ENCODE peak calls at places on chromosome 18, in ten cellular contexts. D is left lung; E is putamen; L is stimulated activated CD4-positive, alpha-beta T cell treated with anti-CD3 and anti-CD28 coated beads, Interleukin-15, amount 100 ng/mL, for 1 hour; M is T follicular helper cell; Z is sigmoid colon; J is lung microvascular endothelial cell; F is mucosa of gallbladder; G is HTR-8/SVneo; B is HCT116. P is an unnamed sample.

GRCh38 chr18:57816208-57816999 is 13.3 kb upstream of the ATP8B1 start:
- DNase-seq in J (no peak), F (no peak), E (no peak), M (no peak), B (no peak), G (no peak), L (no peak), D (no peak), Z (no peak), P (no peak)

GRCh38 chr18:58370662-58371061 is 258.2 kb downstream of the ALPK2 start:
- DNase-seq in Z (no peak), B (no peak), J (peak), L (no peak), F (no peak), G (no peak), E (no peak), M (no peak), D (no peak), P (no peak)

GRCh38 chr18:31581498-31582197 is 10.0 kb upstream of the TTR start:
- DNase-seq in D (no peak), G (peak), J (peak), Z (no peak), M (no peak), L (no peak), B (no peak), F (peak), E (no peak), P (no peak)

GRCh38 chr18:67599277-67599676 is 82.8 kb upstream of the DSEL start:
- DNase-seq in J (peak), M (no peak), G (peak), F (no peak), E (peak), Z (no peak), B (no peak), L (no peak), D (no peak), P (no peak)

GRCh38 chr18:74146756-74147155 is 878 bp downstream of the FBXO15 start:
- DNase-seq in G (no peak), E (no peak), F (no peak), L (no peak), J (no peak), B (no peak), Z (no peak), D (no peak), M (no peak), P (no peak)

GRCh38 chr18:13036622-13037320 is 45.6 kb downstream of the CEP192 start:
- DNase-seq in L (no peak), F (no peak), G (no peak), D (no peak), B (no peak), J (no peak), E (no peak), M (no peak), Z (no peak), P (no peak)

GRCh38 chr18:3526421-3527354 is 76.7 kb downstream of the TGIF1 start:
- DNase-seq in L (no peak), G (no peak), B (no peak), M (no peak), E (peak), F (no peak), D (no peak), Z (no peak), J (no peak), P (peak)

GRCh38 chr18:48929951-48930713 is 20.6 kb downstream of the SMAD7 start:
- DNase-seq in J (no peak), E (no peak), D (no peak), Z (peak), L (no peak), G (peak), M (no peak), F (peak), B (no peak), P (no peak)

GRCh38 chr18:63155910-63156773 is 163.4 kb downstream of the BCL2 start:
- DNase-seq in J (no peak), D (no peak), Z (no peak), F (no peak), M (no peak), B (no peak), L (no peak), G (no peak), E (no peak), P (no peak)

GRCh38 chr18:1056404-1056803 is 151.7 kb downstream of the ADCYAP1 start:
- DNase-seq in L (no peak), M (no peak), G (no peak), E (no peak), F (no peak), B (no peak), J (no peak), D (no peak), Z (no peak), P (no peak)

GRCh38 chr18:963276-963675 is 58.6 kb downstream of the ADCYAP1 start:
- DNase-seq in G (no peak), B (no peak), E (no peak), F (no peak), J (no peak), L (no peak), M (no peak), Z (no peak), D (no peak), P (no peak)

GRCh38 chr18:22639026-22639463 is 221.3 kb upstream of the CTAGE1 start:
- DNase-seq in E (no peak), G (peak), B (no peak), F (no peak), L (no peak), M (no peak), J (peak), D (no peak), Z (no peak), P (no peak)

GRCh38 chr18:23872701-23873550 is 141.6 kb upstream of the TTC39C start:
- DNase-seq in Z (no peak), F (peak), D (no peak), M (peak), E (no peak), J (no peak), G (no peak), B (peak), L (peak), P (no peak)

GRCh38 chr18:36153203-36153602 is 23.5 kb downstream of the ELP2 start:
- DNase-seq in L (no peak), E (no peak), D (no peak), J (no peak), G (no peak), M (no peak), F (no peak), B (no peak), Z (no peak), P (no peak)

GRCh38 chr18:46158498-46158897 is 54.3 kb downstream of the HAUS1 start:
- DNase-seq in B (no peak), D (no peak), Z (no peak), M (no peak), F (no peak), L (no peak), J (no peak), G (no peak), E (no peak), P (no peak)

GRCh38 chr18:59767732-59768131 is 70.5 kb upstream of the CCBE1 start:
- DNase-seq in Z (no peak), M (no peak), B (no peak), D (no peak), J (no peak), G (no peak), E (no peak), L (no peak), F (no peak), P (no peak)

GRCh38 chr18:41899535-41899934 is 55.5 kb upstream of the PIK3C3 start:
- DNase-seq in M (no peak), B (no peak), G (peak), D (no peak), J (no peak), F (no peak), Z (no peak), E (no peak), L (no peak), P (no peak)

GRCh38 chr18:44754567-44754966 is 73.9 kb downstream of the SETBP1 start:
- DNase-seq in B (no peak), L (no peak), E (no peak), M (no peak), J (no peak), G (no peak), Z (no peak), F (no peak), D (no peak), P (no peak)

GRCh38 chr18:35282353-35282752 is 7.7 kb downstream of the ZSCAN30 start:
- DNase-seq in L (no peak), G (peak), M (no peak), J (peak), B (no peak), D (no peak), E (no peak), F (no peak), Z (no peak), P (no peak)

GRCh38 chr18:45637546-45638327 is 22.5 kb downstream of the SLC14A2 start:
- DNase-seq in E (no peak), D (no peak), L (no peak), Z (no peak), F (no peak), M (no peak), B (no peak), J (no peak), G (no peak), P (no peak)

GRCh38 chr18:11324956-11325873 is 175.8 kb upstream of the PIEZO2 start:
- DNase-seq in L (no peak), G (peak), E (no peak), D (no peak), F (no peak), B (no peak), Z (no peak), M (no peak), J (no peak), P (no peak)

GRCh38 chr18:63131106-63131943 is 188.2 kb downstream of the BCL2 start:
- DNase-seq in F (peak), L (no peak), D (no peak), M (peak), G (peak), E (peak), B (no peak), J (peak), Z (peak), P (peak)

GRCh38 chr18:24398515-24398914 is 891 bp upstream of the OSBPL1A start:
- DNase-seq in J (no peak), L (no peak), F (no peak), B (peak), E (no peak), Z (no peak), G (no peak), D (no peak), M (no peak), P (no peak)

GRCh38 chr18:44518666-44519065 is 162.0 kb upstream of the SETBP1 start:
- DNase-seq in L (no peak), M (no peak), D (no peak), F (no peak), Z (no peak), J (peak), E (no peak), B (no peak), G (no peak), P (no peak)

GRCh38 chr18:61702007-61702406 is 190.8 kb downstream of the RNF152 start:
- DNase-seq in F (no peak), G (no peak), E (no peak), B (no peak), J (peak), Z (no peak), M (no peak), D (no peak), L (no peak), P (no peak)

GRCh38 chr18:46563317-46563716 is 93.7 kb downstream of the LOXHD1 start:
- DNase-seq in E (no peak), F (no peak), Z (no peak), J (no peak), G (no peak), M (no peak), D (no peak), B (no peak), L (no peak), P (no peak)

GRCh38 chr18:10482985-10483949 is 28.8 kb downstream of the APCDD1 start:
- DNase-seq in B (no peak), F (peak), D (no peak), G (no peak), E (peak), J (no peak), Z (no peak), M (no peak), L (no peak), P (peak)

GRCh38 chr18:7545734-7546133 is 21.4 kb upstream of the PTPRM start:
- DNase-seq in F (no peak), G (no peak), Z (no peak), E (no peak), L (no peak), M (no peak), B (no peak), J (no peak), D (no peak), P (no peak)

GRCh38 chr18:54100920-54101319 is 123.5 kb downstream of the MBD2 start:
- DNase-seq in L (no peak), F (no peak), D (no peak), E (no peak), Z (no peak), J (no peak), G (no peak), B (no peak), M (no peak), P (no peak)

GRCh38 chr18:59779979-59780378 is 82.8 kb upstream of the CCBE1 start:
- DNase-seq in Z (no peak), M (no peak), G (peak), L (no peak), F (no peak), D (no peak), J (no peak), E (no peak), B (no peak), P (no peak)

GRCh38 chr18:67612281-67612680 is 95.8 kb upstream of the DSEL start:
- DNase-seq in G (no peak), J (no peak), L (no peak), Z (no peak), B (no peak), F (no peak), D (no peak), E (no peak), M (no peak), P (no peak)

GRCh38 chr18:2729757-2730156 is 74.2 kb downstream of the SMCHD1 start:
- DNase-seq in B (no peak), F (no peak), Z (no peak), J (no peak), E (no peak), M (no peak), G (no peak), L (no peak), D (no peak), P (no peak)

GRCh38 chr18:68948622-68949021 is 150.7 kb downstream of the CCDC102B start:
- DNase-seq in E (no peak), G (no peak), M (no peak), B (no peak), L (no peak), Z (no peak), J (no peak), F (no peak), D (no peak), P (no peak)

GRCh38 chr18:56322403-56322802 is 316.0 kb downstream of the TXNL1 start:
- DNase-seq in J (no peak), E (no peak), D (no peak), Z (no peak), F (no peak), M (no peak), B (no peak), L (no peak), G (no peak), P (no peak)

GRCh38 chr18:23320709-23321236 is 132.3 kb upstream of the RIOK3 start:
- DNase-seq in D (no peak), B (no peak), F (no peak), J (no peak), G (no peak), E (no peak), L (no peak), Z (no peak), M (no peak), P (no peak)

GRCh38 chr18:9741821-9742541 is 33.9 kb downstream of the RAB31 start:
- DNase-seq in F (no peak), E (no peak), M (no peak), L (no peak), Z (no peak), G (no peak), B (no peak), J (peak), D (no peak), P (peak)

P was measured in midbrain.